ENCODE peak calls at places on chromosomes 6 and 20, in six cellular contexts. One of them, this sample, is unnamed.
A peak's percentile ranks its signal among the peaks of the same experiment; 100 is the strongest.

GRCh38 chr20:24872291-24873014 is 76.6 kb upstream of the CST7 start:
- DNase-seq in NB4: no peak
- DNase-seq in GM12878: no peak
- DNase-seq in A549: no peak
- DNase-seq in HepG2: no peak
- DNase-seq in endothelial cell of umbilical vein: no peak
- DNase-seq in this sample: no peak

GRCh38 chr6:6890400-6890858 is 217.3 kb upstream of the RREB1 start:
- DNase-seq in NB4: peak; percentile 74
- DNase-seq in GM12878: no peak
- DNase-seq in A549: no peak
- DNase-seq in HepG2: no peak
- DNase-seq in endothelial cell of umbilical vein: no peak
- DNase-seq in this sample: peak; percentile 82

GRCh38 chr6:85389180-85389797 is 60.6 kb upstream of the NT5E start:
- DNase-seq in NB4: peak; percentile 13
- DNase-seq in GM12878: no peak
- DNase-seq in A549: no peak
- DNase-seq in HepG2: no peak
- DNase-seq in endothelial cell of umbilical vein: no peak
- DNase-seq in this sample: no peak

GRCh38 chr6:168062346-168063289 is 16.4 kb downstream of the FRMD1 start:
- DNase-seq in NB4: no peak
- DNase-seq in GM12878: no peak
- DNase-seq in A549: no peak
- DNase-seq in HepG2: peak; percentile 41
- DNase-seq in endothelial cell of umbilical vein: no peak
- DNase-seq in this sample: no peak

GRCh38 chr6:73579851-73580246 is 59.0 kb upstream of the EEF1A1 start:
- DNase-seq in NB4: peak; percentile 74
- DNase-seq in GM12878: peak; percentile 15
- DNase-seq in A549: peak; percentile 35
- DNase-seq in HepG2: peak; percentile 81
- DNase-seq in endothelial cell of umbilical vein: no peak
- DNase-seq in this sample: peak; percentile 31

GRCh38 chr20:29430531-29430930 is 1826.9 kb upstream of the DEFB115 start:
- DNase-seq in NB4: no peak
- DNase-seq in GM12878: no peak
- DNase-seq in A549: no peak
- DNase-seq in HepG2: no peak
- DNase-seq in endothelial cell of umbilical vein: no peak
- DNase-seq in this sample: no peak

GRCh38 chr6:114364295-114364694 is 21.5 kb upstream of the HS3ST5 start:
- DNase-seq in NB4: no peak
- DNase-seq in GM12878: no peak
- DNase-seq in A549: peak; percentile 13
- DNase-seq in HepG2: peak; percentile 34
- DNase-seq in endothelial cell of umbilical vein: no peak
- DNase-seq in this sample: no peak

GRCh38 chr6:53647437-53648094 is 18.0 kb downstream of the KLHL31 start:
- DNase-seq in NB4: peak; percentile 65
- DNase-seq in GM12878: no peak
- DNase-seq in A549: no peak
- DNase-seq in HepG2: no peak
- DNase-seq in endothelial cell of umbilical vein: no peak
- DNase-seq in this sample: no peak

GRCh38 chr6:41683460-41684310 is 45.4 kb downstream of the MDFI start:
- DNase-seq in NB4: peak; percentile 82
- DNase-seq in GM12878: no peak
- DNase-seq in A549: peak; percentile 65
- DNase-seq in HepG2: peak; percentile 57
- DNase-seq in endothelial cell of umbilical vein: peak; percentile 64
- DNase-seq in this sample: peak; percentile 86

GRCh38 chr20:21206571-21206970 is 80.7 kb downstream of the KIZ start:
- DNase-seq in NB4: no peak
- DNase-seq in GM12878: no peak
- DNase-seq in A549: no peak
- DNase-seq in HepG2: no peak
- DNase-seq in endothelial cell of umbilical vein: no peak
- DNase-seq in this sample: no peak

GRCh38 chr6:167495506-167496391 is 170.9 kb downstream of the TTLL2 start:
- DNase-seq in NB4: no peak
- DNase-seq in GM12878: no peak
- DNase-seq in A549: no peak
- DNase-seq in HepG2: no peak
- DNase-seq in endothelial cell of umbilical vein: no peak
- DNase-seq in this sample: no peak

GRCh38 chr20:8260837-8261241 is 128.8 kb downstream of the PLCB1 start:
- DNase-seq in NB4: peak; percentile 83
- DNase-seq in GM12878: no peak
- DNase-seq in A549: no peak
- DNase-seq in HepG2: no peak
- DNase-seq in endothelial cell of umbilical vein: no peak
- DNase-seq in this sample: no peak

GRCh38 chr6:45697605-45698004 is 318.1 kb downstream of the CLIC5 start:
- DNase-seq in NB4: peak; percentile 98
- DNase-seq in GM12878: no peak
- DNase-seq in A549: no peak
- DNase-seq in HepG2: no peak
- DNase-seq in endothelial cell of umbilical vein: no peak
- DNase-seq in this sample: no peak

GRCh38 chr6:157663261-157663660 is 159.8 kb upstream of the SNX9 start:
- DNase-seq in NB4: no peak
- DNase-seq in GM12878: no peak
- DNase-seq in A549: no peak
- DNase-seq in HepG2: no peak
- DNase-seq in endothelial cell of umbilical vein: no peak
- DNase-seq in this sample: no peak

GRCh38 chr6:12009904-12010634 is 2.0 kb upstream of the HIVEP1 start:
- DNase-seq in NB4: no peak
- DNase-seq in GM12878: no peak
- DNase-seq in A549: no peak
- DNase-seq in HepG2: no peak
- DNase-seq in endothelial cell of umbilical vein: peak; percentile 78
- DNase-seq in this sample: no peak

GRCh38 chr6:35497571-35498406 is 910 bp upstream of the TEAD3 start:
- DNase-seq in NB4: peak; percentile 91
- DNase-seq in GM12878: no peak
- DNase-seq in A549: peak; percentile 26
- DNase-seq in HepG2: peak; percentile 47
- DNase-seq in endothelial cell of umbilical vein: peak; percentile 46
- DNase-seq in this sample: peak; percentile 84

GRCh38 chr6:21469213-21469612 is 124.3 kb upstream of the SOX4 start:
- DNase-seq in NB4: no peak
- DNase-seq in GM12878: no peak
- DNase-seq in A549: no peak
- DNase-seq in HepG2: peak; percentile 61
- DNase-seq in endothelial cell of umbilical vein: no peak
- DNase-seq in this sample: no peak

GRCh38 chr6:42520786-42521607 is 42.8 kb upstream of the UBR2 start:
- DNase-seq in NB4: peak; percentile 77
- DNase-seq in GM12878: peak; percentile 74
- DNase-seq in A549: no peak
- DNase-seq in HepG2: no peak
- DNase-seq in endothelial cell of umbilical vein: no peak
- DNase-seq in this sample: no peak

GRCh38 chr6:133551847-133552331 is 310.7 kb downstream of the EYA4 start:
- DNase-seq in NB4: no peak
- DNase-seq in GM12878: no peak
- DNase-seq in A549: peak; percentile 16
- DNase-seq in HepG2: no peak
- DNase-seq in endothelial cell of umbilical vein: no peak
- DNase-seq in this sample: no peak

GRCh38 chr20:58199058-58199457 is 29.4 kb downstream of the ANKRD60 start:
- DNase-seq in NB4: no peak
- DNase-seq in GM12878: no peak
- DNase-seq in A549: no peak
- DNase-seq in HepG2: no peak
- DNase-seq in endothelial cell of umbilical vein: no peak
- DNase-seq in this sample: no peak

GRCh38 chr6:1485678-1486077 is 96.3 kb downstream of the FOXF2 start:
- DNase-seq in NB4: no peak
- DNase-seq in GM12878: no peak
- DNase-seq in A549: peak; percentile 75
- DNase-seq in HepG2: no peak
- DNase-seq in endothelial cell of umbilical vein: peak; percentile 52
- DNase-seq in this sample: no peak

GRCh38 chr6:4078830-4079471 is at the start of gene FAM217A:
- DNase-seq in NB4: no peak
- DNase-seq in GM12878: no peak
- DNase-seq in A549: no peak
- DNase-seq in HepG2: no peak
- DNase-seq in endothelial cell of umbilical vein: no peak
- DNase-seq in this sample: no peak

GRCh38 chr6:42113929-42114636 is 28.3 kb downstream of the C6orf132 start:
- DNase-seq in NB4: no peak
- DNase-seq in GM12878: no peak
- DNase-seq in A549: no peak
- DNase-seq in HepG2: peak; percentile 33
- DNase-seq in endothelial cell of umbilical vein: no peak
- DNase-seq in this sample: no peak

GRCh38 chr6:88964509-88964908 is 1.1 kb upstream of the RNGTT start:
- DNase-seq in NB4: peak; percentile 22
- DNase-seq in GM12878: no peak
- DNase-seq in A549: no peak
- DNase-seq in HepG2: no peak
- DNase-seq in endothelial cell of umbilical vein: no peak
- DNase-seq in this sample: peak; percentile 58

GRCh38 chr20:55353206-55353605 is 652.1 kb downstream of the CBLN4 start:
- DNase-seq in NB4: no peak
- DNase-seq in GM12878: no peak
- DNase-seq in A549: no peak
- DNase-seq in HepG2: no peak
- DNase-seq in endothelial cell of umbilical vein: no peak
- DNase-seq in this sample: no peak

DNA sequence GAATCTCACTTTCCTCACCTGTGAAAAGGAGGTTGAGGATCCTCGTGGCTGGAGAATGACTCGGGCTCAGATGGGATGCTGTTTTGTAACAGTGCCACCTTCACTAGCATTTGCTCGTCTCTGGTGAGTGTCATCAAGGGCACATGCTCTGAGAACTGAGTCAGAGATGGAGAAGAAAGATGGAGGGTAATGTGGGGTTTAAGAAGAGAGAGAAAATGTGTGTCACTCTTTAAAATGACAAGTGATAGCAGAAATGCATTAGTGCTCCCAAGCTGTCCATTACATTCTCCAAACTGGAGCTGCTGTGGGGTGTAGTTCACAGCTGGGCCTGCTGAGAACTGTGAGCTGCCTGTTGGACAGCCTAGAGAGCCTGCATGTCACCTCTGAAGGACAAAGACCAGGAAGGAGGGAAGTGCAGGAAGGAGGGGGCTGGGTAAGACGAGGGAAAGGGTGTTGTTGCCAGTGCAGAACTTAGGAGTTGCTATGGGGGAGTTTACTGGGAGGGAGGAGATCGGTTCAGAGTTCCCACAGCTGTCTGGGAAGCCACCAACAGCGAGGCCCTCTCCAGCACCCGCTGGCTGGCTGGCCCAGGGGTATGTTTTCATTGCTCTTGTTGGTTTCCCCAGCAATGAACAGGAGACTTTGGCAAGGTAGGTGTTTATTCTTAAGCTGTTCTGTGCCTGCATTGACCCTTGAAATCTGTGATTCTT is 19.8 kb downstream of the GMPR start:
- DNase-seq in NB4: no peak
- DNase-seq in GM12878: no peak
- DNase-seq in A549: no peak
- DNase-seq in HepG2: no peak
- DNase-seq in endothelial cell of umbilical vein: peak; percentile 55
- DNase-seq in this sample: peak; percentile 38
- TF ChIP-seq MYC in NB4: no peak
- TF ChIP-seq MYC in GM12878: no peak
- TF ChIP-seq MYC in A549: no peak
- TF ChIP-seq MYC in HepG2: no peak
- TF ChIP-seq MYC in endothelial cell of umbilical vein: no peak
- TF ChIP-seq MYC in this sample: no peak

GRCh38 chr6:27679968-27680694 is 207.2 kb upstream of the ZNF184 start:
- DNase-seq in NB4: no peak
- DNase-seq in GM12878: no peak
- DNase-seq in A549: no peak
- DNase-seq in HepG2: no peak
- DNase-seq in endothelial cell of umbilical vein: no peak
- DNase-seq in this sample: no peak
- H3K4me3 ChIP-seq in NB4: no peak overlapping the region
- H3K4me3 ChIP-seq in GM12878: peak overlapping the region; percentile 57
- H3K4me3 ChIP-seq in A549: no peak overlapping the region
- H3K4me3 ChIP-seq in HepG2: no peak overlapping the region
- H3K4me3 ChIP-seq in endothelial cell of umbilical vein: no peak overlapping the region
- H3K4me3 ChIP-seq in this sample: no peak overlapping the region

GRCh38 chr6:112691289-112691688 is 344.2 kb downstream of the RFPL4B start:
- DNase-seq in NB4: no peak
- DNase-seq in GM12878: no peak
- DNase-seq in A549: peak; percentile 13
- DNase-seq in HepG2: no peak
- DNase-seq in endothelial cell of umbilical vein: peak; percentile 64
- DNase-seq in this sample: no peak

GRCh38 chr6:112694986-112695385 is 347.9 kb downstream of the RFPL4B start:
- DNase-seq in NB4: no peak
- DNase-seq in GM12878: no peak
- DNase-seq in A549: no peak
- DNase-seq in HepG2: no peak
- DNase-seq in endothelial cell of umbilical vein: peak; percentile 87
- DNase-seq in this sample: no peak

GRCh38 chr6:112690497-112691202 is 343.5 kb downstream of the RFPL4B start:
- DNase-seq in NB4: no peak
- DNase-seq in GM12878: no peak
- DNase-seq in A549: no peak
- DNase-seq in HepG2: no peak
- DNase-seq in endothelial cell of umbilical vein: no peak
- DNase-seq in this sample: no peak
- TF ChIP-seq MYC in NB4: no peak
- TF ChIP-seq MYC in GM12878: no peak
- TF ChIP-seq MYC in A549: no peak
- TF ChIP-seq MYC in HepG2: no peak
- TF ChIP-seq MYC in endothelial cell of umbilical vein: no peak
- TF ChIP-seq MYC in this sample: no peak

GRCh38 chr20:62652894-62653305 is 10.6 kb downstream of the SLCO4A1 start:
- DNase-seq in NB4: no peak
- DNase-seq in GM12878: no peak
- DNase-seq in A549: no peak
- DNase-seq in HepG2: no peak
- DNase-seq in endothelial cell of umbilical vein: no peak
- DNase-seq in this sample: no peak
- H3K4me3 ChIP-seq in NB4: no peak overlapping the region
- H3K4me3 ChIP-seq in GM12878: no peak overlapping the region
- H3K4me3 ChIP-seq in A549: no peak overlapping the region
- H3K4me3 ChIP-seq in HepG2: no peak overlapping the region
- H3K4me3 ChIP-seq in endothelial cell of umbilical vein: no peak overlapping the region
- H3K4me3 ChIP-seq in this sample: no peak overlapping the region

This sample was measured in K562.